ENCODE peak calls at places on chromosomes 12 and 14, in seven cellular contexts. Y, C, T, Q, I, J and A are unnamed samples.

GRCh38 chr12:2383276-2384028 is 330.7 kb downstream of the CACNA1C start:
- DNase-seq in Y (peak; percentile 44), C (no peak), T (no peak), Q (peak; percentile 44), I (no peak), J (no peak), A (no peak)

GRCh38 chr14:94963051-94963450 is 193.1 kb upstream of the GSC start:
- DNase-seq in Y (no peak), C (no peak), T (no peak), Q (no peak), I (no peak), J (no peak), A (no peak)

GRCh38 chr14:88995437-88996198 is 171.2 kb downstream of the TTC8 start:
- DNase-seq in Y (no peak), C (no peak), T (peak; percentile 45), Q (peak; percentile 54), I (no peak), J (no peak), A (peak; percentile 68)

GRCh38 chr12:112962561-112962960 is 15.8 kb upstream of the OAS2 start:
- DNase-seq in Y (no peak), C (no peak), T (no peak), Q (no peak), I (no peak), J (no peak), A (no peak)

GRCh38 chr12:10559241-10559640 is 53.6 kb downstream of the EIF2S3B start:
- DNase-seq in Y (no peak), C (no peak), T (no peak), Q (no peak), I (no peak), J (no peak), A (no peak)

GRCh38 chr12:98402081-98402480 is 113.3 kb upstream of the TMPO start:
- DNase-seq in Y (no peak), C (no peak), T (no peak), Q (no peak), I (no peak), J (no peak), A (peak; percentile 50)

GRCh38 chr14:90781344-90781761 is 34.9 kb downstream of the TTC7B start:
- DNase-seq in Y (no peak), C (no peak), T (peak; percentile 82), Q (no peak), I (no peak), J (no peak), A (peak; percentile 79)

GRCh38 chr12:124509676-124510300 is 57.6 kb downstream of the NCOR2 start:
- DNase-seq in Y (no peak), C (no peak), T (peak; percentile 86), Q (no peak), I (no peak), J (peak; percentile 57), A (peak; percentile 84)

GRCh38 chr14:33917664-33918063 is 33.2 kb downstream of the EGLN3 start:
- DNase-seq in Y (no peak), C (no peak), T (no peak), Q (no peak), I (no peak), J (no peak), A (no peak)

GRCh38 chr14:30375280-30375892 is 183.6 kb upstream of the G2E3 start:
- DNase-seq in Y (peak; percentile 74), C (peak; percentile 22), T (peak; percentile 50), Q (peak; percentile 46), I (peak; percentile 47), J (peak; percentile 70), A (peak; percentile 68)

GRCh38 chr12:71870409-71870808 is 30.9 kb downstream of the TBC1D15 start:
- DNase-seq in Y (no peak), C (no peak), T (no peak), Q (no peak), I (no peak), J (no peak), A (peak; percentile 17)

GRCh38 chr14:100660498-100661339 is 66.0 kb upstream of the DLK1 start:
- DNase-seq in Y (no peak), C (no peak), T (no peak), Q (no peak), I (no peak), J (no peak), A (peak; percentile 37)

GRCh38 chr12:53048033-53048779 is 1.7 kb upstream of the TNS2 start:
- DNase-seq in Y (peak; percentile 75), C (no peak), T (no peak), Q (peak; percentile 81), I (no peak), J (peak; percentile 77), A (peak; percentile 58)

GRCh38 chr12:8916154-8916553 is 1.8 kb downstream of the PHC1 start:
- DNase-seq in Y (no peak), C (peak; percentile 66), T (no peak), Q (no peak), I (no peak), J (no peak), A (no peak)

GRCh38 chr14:31457665-31458659 is 656 bp upstream of the DTD2 start:
- DNase-seq in Y (no peak), C (no peak), T (no peak), Q (no peak), I (no peak), J (no peak), A (no peak)

GRCh38 chr12:2276288-2276842 is 223.6 kb downstream of the CACNA1C start:
- DNase-seq in Y (no peak), C (no peak), T (no peak), Q (no peak), I (no peak), J (no peak), A (no peak)

GRCh38 chr12:50394469-50395029 is 1.9 kb downstream of the FAM186A start:
- DNase-seq in Y (no peak), C (no peak), T (no peak), Q (no peak), I (no peak), J (no peak), A (no peak)

GRCh38 chr12:1864867-1865266 is 44.5 kb downstream of the LRTM2 start:
- DNase-seq in Y (no peak), C (no peak), T (no peak), Q (no peak), I (no peak), J (peak; percentile 34), A (no peak)

GRCh38 chr12:104605685-104606084 is 148.9 kb downstream of the CHST11 start:
- DNase-seq in Y (peak; percentile 29), C (no peak), T (no peak), Q (peak; percentile 72), I (no peak), J (peak; percentile 80), A (no peak)

GRCh38 chr12:52132754-52133161 is 53.3 kb downstream of the SMIM41 start:
- DNase-seq in Y (no peak), C (no peak), T (no peak), Q (peak; percentile 20), I (no peak), J (no peak), A (peak; percentile 92)

GRCh38 chr14:54891471-54892245 is 11.0 kb downstream of the GCH1 start:
- DNase-seq in Y (no peak), C (no peak), T (no peak), Q (no peak), I (no peak), J (no peak), A (no peak)

GRCh38 chr12:120630139-120630895 is 10.1 kb upstream of the CABP1 start:
- DNase-seq in Y (no peak), C (no peak), T (no peak), Q (no peak), I (no peak), J (no peak), A (no peak)

GRCh38 chr12:100668939-100669536 is 95.6 kb downstream of the GAS2L3 start:
- DNase-seq in Y (peak; percentile 89), C (peak; percentile 38), T (peak; percentile 65), Q (peak; percentile 69), I (peak; percentile 73), J (peak; percentile 89), A (peak; percentile 83)

GRCh38 chr12:105930612-105931011 is 208.1 kb downstream of the NUAK1 start:
- DNase-seq in Y (no peak), C (no peak), T (no peak), Q (no peak), I (no peak), J (no peak), A (peak; percentile 23)

GRCh38 chr12:104499668-104500328 is 43.0 kb downstream of the CHST11 start:
- DNase-seq in Y (no peak), C (no peak), T (no peak), Q (no peak), I (no peak), J (no peak), A (no peak)

GRCh38 chr14:64209428-64210165 is 84.6 kb downstream of the ESR2 start:
- DNase-seq in Y (peak; percentile 37), C (no peak), T (peak; percentile 12), Q (peak; percentile 80), I (peak; percentile 48), J (no peak), A (no peak)

GRCh38 chr12:114943601-114944000 is 259.6 kb upstream of the TBX3 start:
- DNase-seq in Y (no peak), C (no peak), T (no peak), Q (no peak), I (no peak), J (no peak), A (no peak)

GRCh38 chr12:48336564-48336963 is 14.2 kb downstream of the ZNF641 start:
- DNase-seq in Y (no peak), C (no peak), T (no peak), Q (peak; percentile 40), I (no peak), J (peak; percentile 71), A (peak; percentile 18)
- TF ChIP-seq CTCF in Y (no peak), C (peak; percentile 22), T (peak; percentile 15), Q (no peak), I (no peak), J (peak; percentile 65), A (no peak)

GRCh38 chr14:58129208-58129607 is 22.8 kb downstream of the ARMH4 start:
- DNase-seq in Y (no peak), C (no peak), T (no peak), Q (no peak), I (no peak), J (no peak), A (no peak)
- TF ChIP-seq CTCF in Y (no peak), C (no peak), T (peak; percentile 8), Q (no peak), I (no peak), J (peak; percentile 53), A (no peak)

GRCh38 chr12:63944586-63945228 is 100.2 kb downstream of the SRGAP1 start:
- DNase-seq in Y (no peak), C (no peak), T (no peak), Q (no peak), I (no peak), J (no peak), A (no peak)
- TF ChIP-seq CTCF in Y (no peak), C (no peak), T (no peak), Q (no peak), I (no peak), J (no peak), A (no peak)

DNA sequence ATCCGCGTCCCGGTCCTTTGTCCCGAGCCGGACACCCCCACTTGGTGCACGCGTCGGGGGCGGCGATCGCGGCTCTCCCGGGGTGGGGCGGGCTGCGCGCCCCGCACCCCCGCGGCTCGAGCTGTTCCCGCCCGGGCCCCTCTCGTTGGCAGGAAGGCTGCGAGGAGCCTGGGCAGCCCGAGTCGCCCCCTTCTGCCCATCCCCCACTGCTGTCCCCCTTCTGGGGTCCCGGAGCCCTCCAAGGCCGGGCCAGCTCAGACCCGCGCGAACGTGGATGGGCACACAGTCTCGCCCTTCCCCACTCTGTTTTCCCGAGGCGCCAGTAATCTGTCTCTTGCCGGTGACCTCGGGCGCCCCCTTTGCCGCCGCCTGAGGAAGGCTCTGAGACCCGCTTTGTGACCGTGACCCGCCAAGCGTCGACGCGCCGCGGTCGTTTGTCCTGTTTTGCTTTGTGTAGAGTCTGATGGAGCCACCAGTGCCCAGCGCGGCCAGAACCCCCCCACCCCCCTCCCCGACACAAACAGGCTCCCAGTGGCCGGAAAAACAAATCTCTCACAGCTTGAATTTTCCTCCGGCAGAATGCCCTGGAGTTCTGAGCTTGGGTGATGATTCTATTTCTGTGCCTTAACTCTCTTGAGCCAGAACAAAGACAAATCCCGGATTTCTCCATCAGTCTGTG is 610 bp downstream of the C14orf132 start:
- DNase-seq in Y (peak; percentile 39), C (no peak), T (peak; percentile 43), Q (peak; percentile 35), I (no peak), J (peak; percentile 61), A (no peak)
- TF ChIP-seq CTCF in Y (no peak), C (peak; percentile 13), T (peak; percentile 37), Q (no peak), I (peak; percentile 44), J (peak; percentile 59), A (no peak)